ENCODE peak calls at places on chromosomes 13 and 19, in seven cellular contexts. L, N, M, V, C, A and W are unnamed samples.
A peak's percentile ranks its signal among the peaks of the same experiment; 100 is the strongest.

GRCh38 chr13:78978381-78978998 is 319.5 kb upstream of the OBI1 start:
- DNase-seq in L (peak; percentile 76), N (no peak), M (no peak), V (peak; percentile 34), C (no peak), A (peak; percentile 68), W (no peak)

GRCh38 chr13:101231751-101232428 is 184.4 kb downstream of the NALCN start:
- DNase-seq in L (no peak), N (no peak), M (no peak), V (no peak), C (no peak), A (no peak), W (no peak)

GRCh38 chr13:52851153-52851962 is 2.9 kb upstream of the PCDH8 start:
- DNase-seq in L (peak; percentile 89), N (peak; percentile 79), M (peak; percentile 31), V (no peak), C (no peak), A (no peak), W (no peak)

GRCh38 chr19:12293771-12294307 is 844 bp downstream of the ZNF44 start:
- DNase-seq in L (peak; percentile 85), N (peak; percentile 85), M (peak; percentile 72), V (peak; percentile 48), C (peak; percentile 39), A (peak; percentile 90), W (peak; percentile 57)

GRCh38 chr19:44845286-44845611 is 848 bp upstream of the NECTIN2 start:
- DNase-seq in L (no peak), N (peak; percentile 82), M (peak; percentile 60), V (no peak), C (no peak), A (no peak), W (no peak)

GRCh38 chr19:7860166-7860901 is 13.9 kb downstream of the PRR36 start:
- DNase-seq in L (no peak), N (no peak), M (no peak), V (no peak), C (no peak), A (no peak), W (no peak)

GRCh38 chr13:42047561-42048322 is 706 bp upstream of the DGKH start:
- DNase-seq in L (peak; percentile 71), N (no peak), M (peak; percentile 47), V (peak; percentile 65), C (no peak), A (peak; percentile 66), W (no peak)

GRCh38 chr19:19459707-19460251 is 54.3 kb downstream of the GATAD2A start:
- DNase-seq in L (no peak), N (no peak), M (peak; percentile 63), V (peak; percentile 64), C (peak; percentile 58), A (peak; percentile 79), W (no peak)

GRCh38 chr19:6613711-6614110 is 22.8 kb upstream of the CD70 start:
- DNase-seq in L (no peak), N (no peak), M (no peak), V (peak; percentile 81), C (no peak), A (peak; percentile 69), W (no peak)

GRCh38 chr19:5218255-5218855 is 122.3 kb downstream of the PTPRS start:
- DNase-seq in L (no peak), N (no peak), M (no peak), V (no peak), C (no peak), A (no peak), W (no peak)

GRCh38 chr19:47097396-47098217 is 16.0 kb downstream of the ZC3H4 start:
- DNase-seq in L (no peak), N (peak; percentile 85), M (peak; percentile 60), V (peak; percentile 47), C (no peak), A (no peak), W (no peak)

GRCh38 chr13:110062077-110062776 is 244.7 kb downstream of the COL4A1 start:
- DNase-seq in L (no peak), N (no peak), M (peak; percentile 58), V (peak; percentile 32), C (no peak), A (peak; percentile 26), W (no peak)

GRCh38 chr13:99822820-99823219 is 148.7 kb downstream of the ZIC5 start:
- DNase-seq in L (no peak), N (no peak), M (no peak), V (no peak), C (no peak), A (no peak), W (no peak)

GRCh38 chr13:110938662-110939421 is 24.0 kb upstream of the ANKRD10 start:
- DNase-seq in L (no peak), N (no peak), M (no peak), V (no peak), C (no peak), A (no peak), W (no peak)

GRCh38 chr13:109454167-109454917 is 332.0 kb downstream of the IRS2 start:
- DNase-seq in L (no peak), N (peak; percentile 79), M (no peak), V (peak; percentile 55), C (no peak), A (no peak), W (no peak)

GRCh38 chr19:8655340-8655709 is 24.9 kb downstream of the NFILZ start:
- DNase-seq in L (no peak), N (peak; percentile 58), M (no peak), V (no peak), C (peak; percentile 14), A (no peak), W (no peak)

GRCh38 chr13:28441533-28441928 is 53.4 kb downstream of the FLT1 start:
- DNase-seq in L (no peak), N (no peak), M (no peak), V (no peak), C (no peak), A (no peak), W (no peak)

GRCh38 chr13:110758195-110758594 is 44.7 kb downstream of the ING1 start:
- DNase-seq in L (no peak), N (no peak), M (no peak), V (peak; percentile 2), C (no peak), A (peak; percentile 23), W (no peak)

GRCh38 chr19:1057185-1057857 is 9.6 kb upstream of the ARHGAP45 start:
- DNase-seq in L (peak; percentile 83), N (no peak), M (peak; percentile 9), V (peak; percentile 67), C (no peak), A (peak; percentile 19), W (no peak)

GRCh38 chr13:32211788-32212187 is 103.4 kb downstream of the ZAR1L start:
- DNase-seq in L (no peak), N (no peak), M (no peak), V (peak; percentile 98), C (no peak), A (no peak), W (no peak)

GRCh38 chr19:17448190-17448967 is at the start of gene TMEM221:
- DNase-seq in L (peak; percentile 80), N (peak; percentile 86), M (peak; percentile 56), V (no peak), C (no peak), A (peak; percentile 54), W (peak; percentile 49)

GRCh38 chr13:41603917-41604316 is 146.6 kb downstream of the RGCC start:
- DNase-seq in L (no peak), N (no peak), M (no peak), V (peak; percentile 61), C (no peak), A (peak; percentile 92), W (no peak)

GRCh38 chr19:17949956-17950309 is 17.0 kb upstream of the KCNN1 start:
- DNase-seq in L (peak; percentile 77), N (no peak), M (no peak), V (no peak), C (no peak), A (peak; percentile 14), W (no peak)